ENCODE peak calls at places on chromosomes 4 and X, in five cellular contexts. A, N, H, E and O are unnamed samples.

GRCh38 chr4:33390977-33391376 is 2670.8 kb downstream of the PCDH7 start:
- DNase-seq in A (no peak), N (no peak), H (no peak), E (no peak), O (no peak)

GRCh38 chrX:139816204-139816603 is 108.2 kb upstream of the MCF2 start:
- DNase-seq in A (no peak), N (no peak), H (no peak), E (no peak), O (no peak)

GRCh38 chr4:36446275-36446674 is 164.9 kb downstream of the DTHD1 start:
- DNase-seq in A (no peak), N (no peak), H (no peak), E (no peak), O (no peak)

GRCh38 chr4:170420255-170420693 is 330.5 kb upstream of the AADAT start:
- DNase-seq in A (no peak), N (no peak), H (no peak), E (no peak), O (no peak)

GRCh38 chrX:133413218-133413925 is 1.9 kb downstream of the GPC4 start:
- DNase-seq in A (no peak), N (no peak), H (no peak), E (peak), O (peak)

GRCh38 chr4:185566425-185566824 is 31.1 kb upstream of the PDLIM3 start:
- DNase-seq in A (no peak), N (no peak), H (no peak), E (no peak), O (no peak)

GRCh38 chr4:151267822-151268535 is 9.0 kb upstream of the PRSS48 start:
- DNase-seq in A (no peak), N (no peak), H (no peak), E (no peak), O (no peak)

GRCh38 chr4:53706422-53707032 is 115.2 kb upstream of the LNX1 start:
- DNase-seq in A (no peak), N (no peak), H (no peak), E (peak), O (no peak)

GRCh38 chr4:44495136-44495535 is 46.5 kb upstream of the KCTD8 start:
- DNase-seq in A (no peak), N (no peak), H (no peak), E (no peak), O (no peak)

GRCh38 chr4:37687175-37687525 is 974 bp upstream of the RELL1 start:
- DNase-seq in A (no peak), N (no peak), H (no peak), E (no peak), O (no peak)

GRCh38 chr4:82899339-82899738 is 1.2 kb upstream of the THAP9 start:
- DNase-seq in A (no peak), N (no peak), H (no peak), E (no peak), O (no peak)

GRCh38 chr4:56976283-56976877 is 1.0 kb downstream of the NOA1 start:
- DNase-seq in A (no peak), N (peak), H (no peak), E (peak), O (no peak)

GRCh38 chr4:83618431-83618830 is 82.5 kb downstream of the GPAT3 start:
- DNase-seq in A (no peak), N (peak), H (no peak), E (peak), O (peak)

GRCh38 chr4:92099851-92100250 is 203.9 kb upstream of the GRID2 start:
- DNase-seq in A (no peak), N (no peak), H (no peak), E (no peak), O (no peak)

GRCh38 chr4:123559955-123560669 is 163.5 kb downstream of the SPRY1 start:
- DNase-seq in A (no peak), N (no peak), H (no peak), E (peak), O (no peak)

GRCh38 chr4:35772291-35772690 is 472.0 kb downstream of the ARAP2 start:
- DNase-seq in A (no peak), N (no peak), H (no peak), E (no peak), O (no peak)

GRCh38 chrX:8868070-8868795 is 67.0 kb upstream of the FAM9A start:
- DNase-seq in A (no peak), N (no peak), H (no peak), E (no peak), O (no peak)

GRCh38 chrX:2342878-2343277 is 157.9 kb downstream of the DHRSX start:
- DNase-seq in A (no peak), N (no peak), H (no peak), E (no peak), O (no peak)

GRCh38 chr4:168748807-168749206 is 252.0 kb downstream of the PALLD start:
- DNase-seq in A (no peak), N (no peak), H (no peak), E (no peak), O (no peak)

GRCh38 chrX:134512566-134512965 is 52.6 kb downstream of the HPRT1 start:
- DNase-seq in A (no peak), N (no peak), H (no peak), E (peak), O (no peak)

GRCh38 chr4:86978709-86979108 is 43.9 kb downstream of the AFF1 start:
- DNase-seq in A (no peak), N (no peak), H (no peak), E (no peak), O (no peak)

GRCh38 chrX:46465203-46465602 is 80.0 kb downstream of the ZNF674 start:
- DNase-seq in A (no peak), N (no peak), H (no peak), E (no peak), O (no peak)

GRCh38 chr4:7821245-7822165 is 118.2 kb downstream of the AFAP1 start:
- DNase-seq in A (no peak), N (no peak), H (no peak), E (no peak), O (no peak)

GRCh38 chr4:148649669-148650331 is 207.6 kb upstream of the NR3C2 start:
- DNase-seq in A (no peak), N (no peak), H (no peak), E (no peak), O (no peak)

GRCh38 chrX:57104406-57104805 is 16.9 kb downstream of the SPIN2B start:
- DNase-seq in A (no peak), N (no peak), H (no peak), E (no peak), O (peak)

GRCh38 chrX:104913348-104913747 is 307.1 kb downstream of the TEX13A start:
- DNase-seq in A (no peak), N (no peak), H (no peak), E (peak), O (no peak)

GRCh38 chr4:57876934-57877554 is 766.9 kb upstream of the IGFBP7 start:
- DNase-seq in A (no peak), N (no peak), H (no peak), E (no peak), O (no peak)

GRCh38 chrX:40897768-40898167 is 162.4 kb upstream of the MED14 start:
- DNase-seq in A (no peak), N (no peak), H (no peak), E (no peak), O (no peak)

GRCh38 chrX:29470029-29470428 is 745.3 kb upstream of the MAGEB2 start:
- DNase-seq in A (no peak), N (no peak), H (no peak), E (no peak), O (no peak)

DNA sequence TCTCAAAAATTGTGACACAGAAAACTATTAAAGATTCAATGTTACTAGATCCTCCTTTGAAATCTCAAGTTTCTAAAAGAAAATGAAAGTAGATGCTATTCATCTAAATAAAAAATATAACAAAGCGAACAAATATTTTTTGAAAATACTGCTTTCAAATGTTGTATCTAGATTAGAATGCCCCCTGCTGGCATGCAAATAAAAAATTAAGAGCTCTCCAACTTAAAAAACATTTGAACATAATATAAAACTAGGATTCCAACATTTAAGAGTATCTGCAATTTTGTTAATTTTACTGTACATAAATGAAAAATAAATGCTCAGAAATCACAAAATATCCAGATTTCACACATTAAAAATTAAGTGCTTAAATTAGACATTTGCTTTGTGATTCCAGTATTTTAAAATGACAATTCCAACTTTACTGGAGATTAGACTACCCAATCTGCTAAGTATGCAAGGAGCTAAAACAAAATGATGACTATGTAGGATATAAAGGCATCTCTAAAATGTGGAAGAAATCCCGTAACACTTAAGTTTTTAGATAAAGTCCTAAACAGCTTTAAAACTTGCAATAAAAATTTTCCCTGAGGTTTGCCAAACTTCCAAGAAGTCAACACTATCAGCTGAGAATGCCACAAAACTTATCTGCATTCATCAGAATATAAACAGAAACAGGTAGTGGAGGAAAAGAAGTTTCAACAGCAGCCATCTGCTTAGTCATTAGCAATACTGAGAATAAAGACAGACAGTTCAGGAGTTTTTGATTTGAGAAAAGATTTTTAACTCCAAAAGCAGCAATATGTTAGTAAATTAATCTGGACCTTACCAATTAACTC is 32.6 kb downstream of the DHX15 start:
- DNase-seq in A (no peak), N (no peak), H (no peak), E (no peak), O (no peak)
- TF ChIP-seq CTCF in A (no peak), N (no peak), H (no peak), E (no peak), O (peak)

DNA sequence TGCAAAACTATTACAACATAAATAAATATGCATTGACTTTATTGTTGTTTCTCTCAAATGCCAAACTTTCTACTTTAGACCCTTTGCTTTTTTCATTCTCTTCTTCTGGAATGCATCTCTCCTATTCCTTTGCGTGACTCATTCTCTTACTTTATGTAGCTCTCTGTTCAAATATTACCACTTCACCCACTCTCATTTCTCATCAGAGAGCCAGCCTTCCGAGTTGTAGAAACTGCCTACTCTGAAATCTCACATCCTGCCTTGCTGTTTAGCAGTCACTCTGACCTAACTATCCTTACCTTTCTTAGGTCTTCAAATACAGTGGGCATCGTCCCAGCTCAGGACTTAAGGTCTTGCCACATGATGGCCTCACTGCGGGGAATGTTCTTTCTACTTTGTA is 143.5 kb downstream of the GALNTL6 start:
- DNase-seq in A (no peak), N (no peak), H (no peak), E (peak), O (no peak)
- TF ChIP-seq POLR2AphosphoS5 in A (no peak), N (no peak), H (no peak), E (no peak), O (no peak)

GRCh38 chr4:138978028-138978585 is 37.5 kb upstream of the NOCT start:
- DNase-seq in A (no peak), N (no peak), H (no peak), E (peak), O (no peak)

GRCh38 chr4:138972956-138973819 is 42.4 kb upstream of the NOCT start:
- DNase-seq in A (no peak), N (no peak), H (no peak), E (peak), O (no peak)

GRCh38 chr4:138977525-138977924 is 38.1 kb upstream of the NOCT start:
- DNase-seq in A (no peak), N (peak), H (no peak), E (peak), O (no peak)

GRCh38 chr4:138976526-138976925 is 39.1 kb upstream of the NOCT start:
- DNase-seq in A (no peak), N (no peak), H (no peak), E (no peak), O (no peak)

GRCh38 chr4:138975225-138975624 is 40.4 kb upstream of the NOCT start:
- DNase-seq in A (no peak), N (no peak), H (no peak), E (peak), O (no peak)
- TF ChIP-seq CTCF in A (no peak), N (no peak), H (no peak), E (peak), O (no peak)

GRCh38 chr4:675980-676870 is 1.9 kb downstream of the MYL5 start:
- DNase-seq in A (no peak), N (no peak), H (no peak), E (no peak), O (peak)

GRCh38 chr4:678765-679481 is 4.6 kb downstream of the MYL5 start:
- DNase-seq in A (peak), N (no peak), H (no peak), E (no peak), O (no peak)

GRCh38 chr4:676871-677235 is 2.5 kb downstream of the MYL5 start:
- DNase-seq in A (peak), N (no peak), H (no peak), E (no peak), O (peak)

GRCh38 chr4:678331-678734 is 4.0 kb downstream of the MYL5 start:
- DNase-seq in A (peak), N (no peak), H (no peak), E (no peak), O (no peak)

GRCh38 chr4:677431-678293 is 3.3 kb downstream of the MYL5 start:
- DNase-seq in A (peak), N (no peak), H (no peak), E (no peak), O (peak)
- TF ChIP-seq POLR2AphosphoS5 in A (no peak), N (no peak), H (no peak), E (no peak), O (no peak)

GRCh38 chr4:78551420-78552351 is at the start of gene ANXA3:
- DNase-seq in A (no peak), N (peak), H (peak), E (peak), O (peak)
- TF ChIP-seq CTCF in A (no peak), N (peak), H (no peak), E (no peak), O (no peak)

DNA sequence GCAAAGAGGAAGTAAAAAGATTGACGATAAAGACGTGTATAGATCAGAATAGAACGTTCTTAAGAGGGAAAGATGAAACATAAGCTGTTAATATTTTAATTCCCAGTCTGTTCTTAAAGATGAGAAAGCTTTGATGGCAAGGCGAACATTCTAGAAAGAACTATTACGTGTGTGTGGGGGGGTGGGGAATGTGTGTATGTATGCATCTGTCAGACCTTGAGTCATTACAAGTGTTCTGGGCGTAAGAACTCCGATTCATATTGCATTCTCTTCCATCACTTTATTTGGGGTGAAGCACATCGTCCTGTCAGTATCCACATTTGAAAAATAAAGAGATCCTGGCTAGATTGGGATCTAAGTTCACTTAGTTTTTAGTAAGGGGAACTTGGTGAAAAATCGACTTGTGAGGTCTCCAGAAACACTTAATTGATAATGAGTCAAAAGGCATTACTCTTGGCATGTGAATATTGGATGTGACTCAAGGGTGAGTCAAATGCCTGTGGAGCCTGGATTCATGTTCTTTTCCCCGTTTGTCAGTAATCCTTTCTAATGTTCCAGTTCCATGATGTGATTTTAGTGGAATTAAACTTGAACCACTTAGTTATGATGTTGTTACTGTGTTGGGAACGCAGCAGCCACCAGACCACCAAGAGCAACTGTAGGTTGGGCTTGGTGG is 3.1 kb downstream of the SMS start:
- DNase-seq in A (no peak), N (no peak), H (no peak), E (no peak), O (no peak)
- TF ChIP-seq POLR2AphosphoS5 in A (no peak), N (no peak), H (no peak), E (no peak), O (no peak)

DNA sequence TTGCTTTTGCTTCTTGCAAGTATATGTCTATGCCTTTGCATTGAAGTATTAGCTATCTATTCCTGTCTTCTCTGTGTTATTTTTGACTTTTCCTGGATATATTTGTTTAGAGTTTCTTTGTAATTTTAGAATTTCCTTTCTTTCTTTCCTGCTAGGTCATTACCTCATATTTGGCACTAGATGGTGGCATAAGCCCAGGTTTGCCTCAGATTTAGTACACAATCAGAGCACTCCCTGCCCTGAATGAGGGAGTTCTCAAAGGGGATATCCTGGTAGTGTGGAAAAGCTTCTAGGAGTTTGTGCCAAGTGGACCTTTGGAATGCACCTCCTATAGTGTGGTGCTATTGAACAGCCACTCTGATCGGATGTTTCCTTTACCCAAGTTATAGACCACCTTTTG is 181.6 kb downstream of the UGT8 start:
- DNase-seq in A (no peak), N (no peak), H (no peak), E (peak), O (no peak)
- TF ChIP-seq CTCF in A (no peak), N (no peak), H (no peak), E (peak), O (peak)

GRCh38 chrX:15672886-15673285 is 8.3 kb upstream of the CLTRN start:
- DNase-seq in A (no peak), N (no peak), H (no peak), E (no peak), O (no peak)

GRCh38 chrX:15674514-15674898 is 9.9 kb upstream of the CLTRN start:
- DNase-seq in A (peak), N (peak), H (peak), E (peak), O (peak)

GRCh38 chrX:15673970-15674369 is 9.4 kb upstream of the CLTRN start:
- DNase-seq in A (no peak), N (no peak), H (no peak), E (no peak), O (no peak)

GRCh38 chrX:15675490-15675921 is 10.9 kb upstream of the CLTRN start:
- DNase-seq in A (peak), N (peak), H (peak), E (peak), O (peak)

DNA sequence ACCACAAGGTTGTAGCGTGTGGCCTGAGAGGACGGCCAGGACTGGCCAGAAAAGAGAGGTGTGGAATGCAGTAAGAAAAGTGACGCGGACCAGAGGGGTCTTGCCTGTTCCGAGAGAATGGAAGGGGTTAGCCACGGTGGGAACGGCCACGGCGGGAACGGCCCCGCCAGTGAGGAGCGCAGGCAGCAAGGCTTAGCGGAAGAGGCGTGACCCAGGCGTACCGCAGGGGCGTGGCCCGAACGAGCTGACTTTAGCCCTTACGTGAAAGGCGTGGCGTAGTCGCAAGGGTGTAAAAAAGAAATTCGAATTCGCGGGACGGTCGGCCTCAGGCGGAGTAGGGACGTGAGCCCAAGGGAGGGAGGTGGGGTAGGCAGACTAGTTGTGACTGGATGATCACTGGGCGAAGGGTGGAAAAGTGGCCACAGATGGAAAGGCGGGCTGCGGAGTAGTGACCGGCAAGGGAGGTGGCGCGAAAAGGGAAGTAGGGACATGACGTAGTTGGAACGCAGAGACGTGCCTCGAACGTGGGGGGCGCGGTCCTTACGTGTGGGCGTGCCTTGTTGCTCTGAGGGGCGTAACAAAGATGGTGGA is 10.4 kb upstream of the CLTRN start:
- DNase-seq in A (peak), N (peak), H (peak), E (peak), O (peak)
- TF ChIP-seq POLR2AphosphoS5 in A (no peak), N (peak), H (peak), E (peak), O (peak)

GRCh38 chr4:113908829-113909228 is 70.6 kb downstream of the ARSJ start:
- DNase-seq in A (no peak), N (no peak), H (no peak), E (no peak), O (no peak)
- TF ChIP-seq CTCF in A (no peak), N (no peak), H (no peak), E (no peak), O (no peak)